ENCODE peak calls at places on chromosomes 12 and 14, in ten cellular contexts. One of them, this sample, is unnamed.

GRCh38 chr12:2683283-2684025 is 111.3 kb upstream of the FKBP4 start:
- DNase-seq in OCI-LY7: no peak
- DNase-seq in CD8-positive, alpha-beta memory T cell: no peak
- DNase-seq in CD8-positive, alpha-beta T cell: peak
- DNase-seq in GM23338: peak
- DNase-seq in stomach: no peak
- DNase-seq in lung: peak
- DNase-seq in WERI-Rb-1: no peak
- DNase-seq in astrocyte: no peak
- DNase-seq in A549: no peak
- DNase-seq in this sample: no peak

GRCh38 chr12:6067152-6067916 is 57.1 kb downstream of the VWF start:
- DNase-seq in CD8-positive, alpha-beta T cell: no peak
- DNase-seq in WERI-Rb-1: peak
- DNase-seq in CD8-positive, alpha-beta memory T cell: no peak
- DNase-seq in lung: no peak
- DNase-seq in OCI-LY7: no peak
- DNase-seq in astrocyte: no peak
- DNase-seq in GM23338: peak
- DNase-seq in A549: peak
- DNase-seq in stomach: peak
- DNase-seq in this sample: peak

GRCh38 chr14:71739273-71739990 is 192.8 kb upstream of the RGS6 start:
- DNase-seq in stomach: no peak
- DNase-seq in OCI-LY7: no peak
- DNase-seq in CD8-positive, alpha-beta T cell: peak
- DNase-seq in WERI-Rb-1: no peak
- DNase-seq in GM23338: peak
- DNase-seq in astrocyte: no peak
- DNase-seq in CD8-positive, alpha-beta memory T cell: no peak
- DNase-seq in lung: no peak
- DNase-seq in A549: peak
- DNase-seq in this sample: no peak

GRCh38 chr12:95277139-95277538 is 59.5 kb downstream of the VEZT start:
- DNase-seq in lung: no peak
- DNase-seq in GM23338: no peak
- DNase-seq in CD8-positive, alpha-beta memory T cell: no peak
- DNase-seq in stomach: no peak
- DNase-seq in astrocyte: peak
- DNase-seq in WERI-Rb-1: no peak
- DNase-seq in CD8-positive, alpha-beta T cell: no peak
- DNase-seq in A549: no peak
- DNase-seq in OCI-LY7: no peak
- DNase-seq in this sample: peak

GRCh38 chr12:113537041-113537750 is 65.5 kb upstream of the LHX5 start:
- DNase-seq in lung: no peak
- DNase-seq in OCI-LY7: no peak
- DNase-seq in A549: no peak
- DNase-seq in CD8-positive, alpha-beta memory T cell: no peak
- DNase-seq in WERI-Rb-1: no peak
- DNase-seq in stomach: no peak
- DNase-seq in astrocyte: no peak
- DNase-seq in CD8-positive, alpha-beta T cell: no peak
- DNase-seq in GM23338: no peak
- DNase-seq in this sample: no peak

GRCh38 chr12:48023386-48023785 is 19.1 kb upstream of the COL2A1 start:
- DNase-seq in stomach: peak
- DNase-seq in OCI-LY7: no peak
- DNase-seq in CD8-positive, alpha-beta T cell: no peak
- DNase-seq in astrocyte: no peak
- DNase-seq in WERI-Rb-1: no peak
- DNase-seq in lung: no peak
- DNase-seq in CD8-positive, alpha-beta memory T cell: no peak
- DNase-seq in A549: no peak
- DNase-seq in GM23338: peak
- DNase-seq in this sample: peak

GRCh38 chr12:95998611-95999300 is 2.6 kb upstream of the HAL start:
- DNase-seq in GM23338: peak
- DNase-seq in lung: peak
- DNase-seq in astrocyte: peak
- DNase-seq in CD8-positive, alpha-beta T cell: peak
- DNase-seq in OCI-LY7: peak
- DNase-seq in CD8-positive, alpha-beta memory T cell: peak
- DNase-seq in A549: peak
- DNase-seq in stomach: no peak
- DNase-seq in WERI-Rb-1: peak
- DNase-seq in this sample: peak

GRCh38 chr14:70894868-70895267 is 12.4 kb upstream of the PCNX1 start:
- DNase-seq in stomach: no peak
- DNase-seq in GM23338: no peak
- DNase-seq in OCI-LY7: no peak
- DNase-seq in A549: no peak
- DNase-seq in CD8-positive, alpha-beta T cell: no peak
- DNase-seq in CD8-positive, alpha-beta memory T cell: no peak
- DNase-seq in lung: no peak
- DNase-seq in astrocyte: no peak
- DNase-seq in WERI-Rb-1: no peak
- DNase-seq in this sample: no peak

GRCh38 chr14:105155681-105156413 is 12.7 kb downstream of the JAG2 start:
- DNase-seq in WERI-Rb-1: no peak
- DNase-seq in OCI-LY7: no peak
- DNase-seq in lung: no peak
- DNase-seq in CD8-positive, alpha-beta memory T cell: no peak
- DNase-seq in A549: no peak
- DNase-seq in astrocyte: no peak
- DNase-seq in stomach: no peak
- DNase-seq in CD8-positive, alpha-beta T cell: no peak
- DNase-seq in GM23338: peak
- DNase-seq in this sample: no peak

GRCh38 chr14:105154476-105154871 is 14.1 kb downstream of the JAG2 start:
- DNase-seq in OCI-LY7: no peak
- DNase-seq in astrocyte: no peak
- DNase-seq in CD8-positive, alpha-beta T cell: no peak
- DNase-seq in stomach: no peak
- DNase-seq in CD8-positive, alpha-beta memory T cell: no peak
- DNase-seq in GM23338: no peak
- DNase-seq in WERI-Rb-1: no peak
- DNase-seq in lung: no peak
- DNase-seq in A549: no peak
- DNase-seq in this sample: no peak

GRCh38 chr14:105153739-105154475 is 14.7 kb downstream of the JAG2 start:
- DNase-seq in lung: no peak
- DNase-seq in stomach: no peak
- DNase-seq in OCI-LY7: no peak
- DNase-seq in CD8-positive, alpha-beta T cell: no peak
- DNase-seq in CD8-positive, alpha-beta memory T cell: no peak
- DNase-seq in A549: no peak
- DNase-seq in WERI-Rb-1: no peak
- DNase-seq in astrocyte: no peak
- DNase-seq in GM23338: no peak
- DNase-seq in this sample: no peak

GRCh38 chr14:105156414-105157375 is 11.9 kb downstream of the JAG2 start:
- DNase-seq in CD8-positive, alpha-beta T cell: no peak
- DNase-seq in OCI-LY7: no peak
- DNase-seq in stomach: no peak
- DNase-seq in lung: no peak
- DNase-seq in GM23338: no peak
- DNase-seq in WERI-Rb-1: no peak
- DNase-seq in CD8-positive, alpha-beta memory T cell: no peak
- DNase-seq in A549: no peak
- DNase-seq in astrocyte: no peak
- DNase-seq in this sample: no peak

GRCh38 chr14:105155071-105155651 is 13.4 kb downstream of the JAG2 start:
- DNase-seq in stomach: no peak
- DNase-seq in A549: no peak
- DNase-seq in OCI-LY7: no peak
- DNase-seq in astrocyte: no peak
- DNase-seq in GM23338: no peak
- DNase-seq in CD8-positive, alpha-beta T cell: no peak
- DNase-seq in CD8-positive, alpha-beta memory T cell: no peak
- DNase-seq in WERI-Rb-1: no peak
- DNase-seq in lung: no peak
- DNase-seq in this sample: no peak
- H3K27ac ChIP-seq in stomach: no peak
- H3K27ac ChIP-seq in A549: no peak
- H3K27ac ChIP-seq in OCI-LY7: no peak
- H3K27ac ChIP-seq in astrocyte: no peak
- H3K27ac ChIP-seq in GM23338: no peak
- H3K27ac ChIP-seq in CD8-positive, alpha-beta T cell: no peak
- H3K27ac ChIP-seq in CD8-positive, alpha-beta memory T cell: no peak
- H3K27ac ChIP-seq in WERI-Rb-1: no peak
- H3K27ac ChIP-seq in lung: no peak
- H3K27ac ChIP-seq in this sample: no peak

DNA sequence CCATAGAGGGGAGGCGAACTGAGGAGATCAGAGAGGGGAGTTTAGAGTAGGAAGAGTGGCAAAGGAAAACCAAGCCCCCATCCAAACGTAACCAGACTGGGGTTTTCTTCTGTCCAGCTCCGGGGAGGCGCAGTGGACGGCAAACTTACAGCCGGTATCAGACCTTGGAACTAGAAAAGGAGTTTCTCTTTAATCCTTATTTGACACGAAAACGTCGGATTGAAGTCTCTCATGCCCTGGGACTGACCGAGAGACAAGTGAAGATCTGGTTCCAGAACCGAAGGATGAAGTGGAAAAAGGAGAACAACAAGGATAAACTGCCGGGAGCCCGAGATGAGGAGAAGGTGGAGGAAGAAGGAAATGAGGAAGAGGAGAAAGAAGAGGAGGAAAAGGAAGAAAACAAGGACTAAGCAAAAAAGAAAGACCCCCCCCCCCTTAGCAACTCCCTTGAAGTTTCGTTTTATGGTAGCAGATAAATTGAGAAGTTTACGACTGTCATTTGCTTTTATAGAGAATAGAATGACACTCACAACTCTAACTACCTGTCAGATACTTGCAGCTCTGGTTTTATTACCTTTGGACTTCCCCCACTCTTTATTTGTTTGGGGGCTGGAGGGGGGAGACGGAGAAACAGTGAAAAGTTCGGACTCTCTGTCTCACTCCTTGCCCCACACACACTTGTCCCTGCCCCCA is 2.3 kb downstream of the HOXC8 start:
- DNase-seq in CD8-positive, alpha-beta T cell: no peak
- DNase-seq in WERI-Rb-1: no peak
- DNase-seq in A549: no peak
- DNase-seq in stomach: no peak
- DNase-seq in OCI-LY7: no peak
- DNase-seq in GM23338: no peak
- DNase-seq in CD8-positive, alpha-beta memory T cell: no peak
- DNase-seq in lung: no peak
- DNase-seq in astrocyte: no peak
- DNase-seq in this sample: no peak
- H3K4me3 ChIP-seq in CD8-positive, alpha-beta T cell: no peak
- H3K4me3 ChIP-seq in WERI-Rb-1: peak
- H3K4me3 ChIP-seq in A549: no peak
- H3K4me3 ChIP-seq in stomach: no peak
- H3K4me3 ChIP-seq in OCI-LY7: peak
- H3K4me3 ChIP-seq in GM23338: no peak
- H3K4me3 ChIP-seq in CD8-positive, alpha-beta memory T cell: no peak
- H3K4me3 ChIP-seq in lung: no peak
- H3K4me3 ChIP-seq in astrocyte: no peak
- H3K4me3 ChIP-seq in this sample: no peak

GRCh38 chr14:69712217-69712565 is 54.8 kb upstream of the SRSF5 start:
- DNase-seq in stomach: no peak
- DNase-seq in A549: no peak
- DNase-seq in CD8-positive, alpha-beta T cell: no peak
- DNase-seq in OCI-LY7: no peak
- DNase-seq in WERI-Rb-1: no peak
- DNase-seq in lung: no peak
- DNase-seq in astrocyte: peak
- DNase-seq in CD8-positive, alpha-beta memory T cell: no peak
- DNase-seq in GM23338: no peak
- DNase-seq in this sample: no peak

GRCh38 chr14:69712637-69713088 is 54.3 kb upstream of the SRSF5 start:
- DNase-seq in GM23338: peak
- DNase-seq in stomach: peak
- DNase-seq in CD8-positive, alpha-beta T cell: no peak
- DNase-seq in A549: no peak
- DNase-seq in WERI-Rb-1: peak
- DNase-seq in astrocyte: no peak
- DNase-seq in OCI-LY7: no peak
- DNase-seq in CD8-positive, alpha-beta memory T cell: no peak
- DNase-seq in lung: peak
- DNase-seq in this sample: no peak

GRCh38 chr14:69713127-69713800 is 53.7 kb upstream of the SRSF5 start:
- DNase-seq in stomach: peak
- DNase-seq in astrocyte: no peak
- DNase-seq in lung: no peak
- DNase-seq in GM23338: peak
- DNase-seq in CD8-positive, alpha-beta T cell: no peak
- DNase-seq in WERI-Rb-1: peak
- DNase-seq in OCI-LY7: no peak
- DNase-seq in A549: no peak
- DNase-seq in CD8-positive, alpha-beta memory T cell: no peak
- DNase-seq in this sample: no peak

GRCh38 chr14:69715725-69716482 is 51.0 kb upstream of the SRSF5 start:
- DNase-seq in CD8-positive, alpha-beta T cell: no peak
- DNase-seq in astrocyte: peak
- DNase-seq in GM23338: no peak
- DNase-seq in A549: no peak
- DNase-seq in WERI-Rb-1: no peak
- DNase-seq in CD8-positive, alpha-beta memory T cell: peak
- DNase-seq in OCI-LY7: no peak
- DNase-seq in lung: peak
- DNase-seq in stomach: peak
- DNase-seq in this sample: peak

DNA sequence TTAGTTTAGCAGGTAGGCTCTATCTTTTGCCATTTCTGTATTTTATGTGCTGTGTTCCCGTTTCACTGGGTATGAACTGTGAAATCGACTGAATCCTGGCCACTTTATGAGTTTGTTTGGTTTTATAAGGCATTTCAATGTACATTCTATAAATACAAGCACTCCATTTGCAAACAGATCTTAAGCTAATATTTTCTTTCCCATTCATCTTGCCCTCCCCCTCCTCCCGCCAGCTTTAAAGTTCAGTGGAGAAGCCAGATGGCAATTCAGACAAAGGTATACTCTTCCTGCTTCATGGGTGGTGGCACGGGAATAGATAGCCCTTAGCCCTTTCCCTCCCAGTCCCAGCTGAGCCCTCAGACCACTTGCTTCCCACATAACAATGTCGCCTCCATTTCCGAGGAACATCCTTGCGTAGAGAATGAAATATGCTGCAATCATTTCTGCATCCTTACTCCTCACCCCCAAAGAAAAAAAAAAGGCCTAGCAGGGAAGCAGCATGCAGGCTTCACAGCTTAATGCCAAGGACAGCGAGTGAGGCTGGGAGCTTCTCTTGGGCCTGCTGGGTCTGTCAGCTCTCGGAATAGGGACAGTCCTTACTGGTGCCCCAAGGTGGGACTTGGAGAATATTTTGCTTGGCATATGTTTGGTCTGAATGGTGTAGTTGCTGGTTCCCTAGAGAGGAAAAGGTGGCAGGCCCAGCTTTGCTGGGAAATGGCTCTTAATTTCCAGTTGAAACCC is 52.8 kb upstream of the SRSF5 start:
- DNase-seq in CD8-positive, alpha-beta memory T cell: no peak
- DNase-seq in astrocyte: no peak
- DNase-seq in OCI-LY7: no peak
- DNase-seq in A549: no peak
- DNase-seq in stomach: no peak
- DNase-seq in GM23338: peak
- DNase-seq in CD8-positive, alpha-beta T cell: no peak
- DNase-seq in WERI-Rb-1: peak
- DNase-seq in lung: no peak
- DNase-seq in this sample: no peak
- H3K27ac ChIP-seq in CD8-positive, alpha-beta memory T cell: no peak
- H3K27ac ChIP-seq in astrocyte: no peak
- H3K27ac ChIP-seq in OCI-LY7: no peak
- H3K27ac ChIP-seq in A549: no peak
- H3K27ac ChIP-seq in stomach: peak
- H3K27ac ChIP-seq in GM23338: peak
- H3K27ac ChIP-seq in CD8-positive, alpha-beta T cell: no peak
- H3K27ac ChIP-seq in WERI-Rb-1: peak
- H3K27ac ChIP-seq in lung: peak
- H3K27ac ChIP-seq in this sample: peak

GRCh38 chr14:100223332-100224171 is 15.4 kb upstream of the YY1 start:
- DNase-seq in CD8-positive, alpha-beta memory T cell: no peak
- DNase-seq in lung: no peak
- DNase-seq in astrocyte: no peak
- DNase-seq in WERI-Rb-1: peak
- DNase-seq in stomach: no peak
- DNase-seq in A549: no peak
- DNase-seq in OCI-LY7: no peak
- DNase-seq in CD8-positive, alpha-beta T cell: no peak
- DNase-seq in GM23338: peak
- DNase-seq in this sample: peak
- H3K4me3 ChIP-seq in CD8-positive, alpha-beta memory T cell: peak
- H3K4me3 ChIP-seq in lung: no peak
- H3K4me3 ChIP-seq in astrocyte: no peak
- H3K4me3 ChIP-seq in WERI-Rb-1: peak
- H3K4me3 ChIP-seq in stomach: no peak
- H3K4me3 ChIP-seq in A549: no peak
- H3K4me3 ChIP-seq in OCI-LY7: no peak
- H3K4me3 ChIP-seq in CD8-positive, alpha-beta T cell: peak
- H3K4me3 ChIP-seq in GM23338: peak
- H3K4me3 ChIP-seq in this sample: no peak